ENCODE peak calls at places on chromosomes 7 and 10, in ten cellular contexts. One of them, this sample, is unnamed.

GRCh38 chr7:48089415-48089975 is 430 bp downstream of the UPP1 start:
- DNase-seq in naive thymus-derived CD4-positive, alpha-beta T cell: peak
- DNase-seq in gastrocnemius medialis: no peak
- DNase-seq in suprapubic skin: no peak
- DNase-seq in colonic mucosa: peak
- DNase-seq in Peyer's patch: no peak
- DNase-seq in body of pancreas: peak
- DNase-seq in neuronal stem cell: no peak
- DNase-seq in CD8-positive, alpha-beta memory T cell: peak
- DNase-seq in PC-9: peak
- DNase-seq in this sample: peak

GRCh38 chr10:99374972-99375371 is 45.8 kb downstream of the CNNM1 start:
- DNase-seq in naive thymus-derived CD4-positive, alpha-beta T cell: no peak
- DNase-seq in gastrocnemius medialis: no peak
- DNase-seq in suprapubic skin: no peak
- DNase-seq in colonic mucosa: no peak
- DNase-seq in Peyer's patch: no peak
- DNase-seq in body of pancreas: no peak
- DNase-seq in neuronal stem cell: no peak
- DNase-seq in CD8-positive, alpha-beta memory T cell: no peak
- DNase-seq in PC-9: no peak
- DNase-seq in this sample: no peak

GRCh38 chr7:27423290-27423689 is 180.7 kb downstream of the EVX1 start:
- DNase-seq in naive thymus-derived CD4-positive, alpha-beta T cell: no peak
- DNase-seq in gastrocnemius medialis: no peak
- DNase-seq in suprapubic skin: no peak
- DNase-seq in colonic mucosa: peak
- DNase-seq in Peyer's patch: peak
- DNase-seq in body of pancreas: peak
- DNase-seq in neuronal stem cell: no peak
- DNase-seq in CD8-positive, alpha-beta memory T cell: no peak
- DNase-seq in PC-9: peak
- DNase-seq in this sample: no peak

GRCh38 chr7:133699390-133699789 is 427.8 kb upstream of the LRGUK start:
- DNase-seq in naive thymus-derived CD4-positive, alpha-beta T cell: no peak
- DNase-seq in gastrocnemius medialis: no peak
- DNase-seq in suprapubic skin: no peak
- DNase-seq in colonic mucosa: no peak
- DNase-seq in Peyer's patch: no peak
- DNase-seq in body of pancreas: no peak
- DNase-seq in neuronal stem cell: no peak
- DNase-seq in CD8-positive, alpha-beta memory T cell: no peak
- DNase-seq in PC-9: no peak
- DNase-seq in this sample: no peak

GRCh38 chr7:32582036-32582435 is 86.7 kb downstream of the AVL9 start:
- DNase-seq in naive thymus-derived CD4-positive, alpha-beta T cell: no peak
- DNase-seq in gastrocnemius medialis: no peak
- DNase-seq in suprapubic skin: no peak
- DNase-seq in colonic mucosa: no peak
- DNase-seq in Peyer's patch: no peak
- DNase-seq in body of pancreas: no peak
- DNase-seq in neuronal stem cell: no peak
- DNase-seq in CD8-positive, alpha-beta memory T cell: no peak
- DNase-seq in PC-9: no peak
- DNase-seq in this sample: no peak

GRCh38 chr10:43938810-43939209 is 290.1 kb upstream of the ZNF32 start:
- DNase-seq in naive thymus-derived CD4-positive, alpha-beta T cell: peak
- DNase-seq in gastrocnemius medialis: no peak
- DNase-seq in suprapubic skin: no peak
- DNase-seq in colonic mucosa: no peak
- DNase-seq in Peyer's patch: no peak
- DNase-seq in body of pancreas: no peak
- DNase-seq in neuronal stem cell: no peak
- DNase-seq in CD8-positive, alpha-beta memory T cell: no peak
- DNase-seq in PC-9: no peak
- DNase-seq in this sample: no peak

GRCh38 chr10:77357611-77358010 is 280.0 kb downstream of the KCNMA1 start:
- DNase-seq in naive thymus-derived CD4-positive, alpha-beta T cell: no peak
- DNase-seq in gastrocnemius medialis: no peak
- DNase-seq in suprapubic skin: no peak
- DNase-seq in colonic mucosa: no peak
- DNase-seq in Peyer's patch: no peak
- DNase-seq in body of pancreas: no peak
- DNase-seq in neuronal stem cell: no peak
- DNase-seq in CD8-positive, alpha-beta memory T cell: no peak
- DNase-seq in PC-9: no peak
- DNase-seq in this sample: no peak

GRCh38 chr7:21898265-21898930 is 47.3 kb downstream of the CDCA7L start:
- DNase-seq in naive thymus-derived CD4-positive, alpha-beta T cell: no peak
- DNase-seq in gastrocnemius medialis: no peak
- DNase-seq in suprapubic skin: no peak
- DNase-seq in colonic mucosa: no peak
- DNase-seq in Peyer's patch: no peak
- DNase-seq in body of pancreas: no peak
- DNase-seq in neuronal stem cell: no peak
- DNase-seq in CD8-positive, alpha-beta memory T cell: peak
- DNase-seq in PC-9: no peak
- DNase-seq in this sample: no peak

GRCh38 chr10:86258488-86258887 is 108.1 kb downstream of the GRID1 start:
- DNase-seq in naive thymus-derived CD4-positive, alpha-beta T cell: no peak
- DNase-seq in gastrocnemius medialis: no peak
- DNase-seq in suprapubic skin: no peak
- DNase-seq in colonic mucosa: no peak
- DNase-seq in Peyer's patch: no peak
- DNase-seq in body of pancreas: no peak
- DNase-seq in neuronal stem cell: no peak
- DNase-seq in CD8-positive, alpha-beta memory T cell: no peak
- DNase-seq in PC-9: no peak
- DNase-seq in this sample: peak

GRCh38 chr10:6204063-6204340 is 1.3 kb downstream of the PFKFB3 start:
- DNase-seq in naive thymus-derived CD4-positive, alpha-beta T cell: peak
- DNase-seq in gastrocnemius medialis: no peak
- DNase-seq in suprapubic skin: no peak
- DNase-seq in colonic mucosa: peak
- DNase-seq in Peyer's patch: peak
- DNase-seq in body of pancreas: peak
- DNase-seq in neuronal stem cell: peak
- DNase-seq in CD8-positive, alpha-beta memory T cell: peak
- DNase-seq in PC-9: no peak
- DNase-seq in this sample: no peak

GRCh38 chr10:94622666-94623205 is 60.8 kb upstream of the CYP2C18 start:
- DNase-seq in naive thymus-derived CD4-positive, alpha-beta T cell: no peak
- DNase-seq in gastrocnemius medialis: no peak
- DNase-seq in suprapubic skin: no peak
- DNase-seq in colonic mucosa: no peak
- DNase-seq in Peyer's patch: no peak
- DNase-seq in body of pancreas: no peak
- DNase-seq in neuronal stem cell: no peak
- DNase-seq in CD8-positive, alpha-beta memory T cell: no peak
- DNase-seq in PC-9: no peak
- DNase-seq in this sample: no peak

GRCh38 chr10:103491729-103492364 is 1.7 kb upstream of the NEURL1 start:
- DNase-seq in naive thymus-derived CD4-positive, alpha-beta T cell: no peak
- DNase-seq in gastrocnemius medialis: no peak
- DNase-seq in suprapubic skin: no peak
- DNase-seq in colonic mucosa: no peak
- DNase-seq in Peyer's patch: no peak
- DNase-seq in body of pancreas: no peak
- DNase-seq in neuronal stem cell: no peak
- DNase-seq in CD8-positive, alpha-beta memory T cell: no peak
- DNase-seq in PC-9: peak
- DNase-seq in this sample: no peak

GRCh38 chr7:130838738-130839137 is 104.7 kb upstream of the KLF14 start:
- DNase-seq in naive thymus-derived CD4-positive, alpha-beta T cell: no peak
- DNase-seq in gastrocnemius medialis: no peak
- DNase-seq in suprapubic skin: no peak
- DNase-seq in colonic mucosa: no peak
- DNase-seq in Peyer's patch: no peak
- DNase-seq in body of pancreas: no peak
- DNase-seq in neuronal stem cell: no peak
- DNase-seq in CD8-positive, alpha-beta memory T cell: no peak
- DNase-seq in PC-9: peak
- DNase-seq in this sample: no peak

GRCh38 chr7:100367676-100368613 is 5.3 kb upstream of the PILRA start:
- DNase-seq in naive thymus-derived CD4-positive, alpha-beta T cell: no peak
- DNase-seq in gastrocnemius medialis: no peak
- DNase-seq in suprapubic skin: no peak
- DNase-seq in colonic mucosa: no peak
- DNase-seq in Peyer's patch: no peak
- DNase-seq in body of pancreas: no peak
- DNase-seq in neuronal stem cell: no peak
- DNase-seq in CD8-positive, alpha-beta memory T cell: no peak
- DNase-seq in PC-9: no peak
- DNase-seq in this sample: no peak

GRCh38 chr7:100369105-100369504 is 4.2 kb upstream of the PILRA start:
- DNase-seq in naive thymus-derived CD4-positive, alpha-beta T cell: no peak
- DNase-seq in gastrocnemius medialis: peak
- DNase-seq in suprapubic skin: no peak
- DNase-seq in colonic mucosa: peak
- DNase-seq in Peyer's patch: no peak
- DNase-seq in body of pancreas: peak
- DNase-seq in neuronal stem cell: no peak
- DNase-seq in CD8-positive, alpha-beta memory T cell: no peak
- DNase-seq in PC-9: no peak
- DNase-seq in this sample: no peak

GRCh38 chr7:100366411-100367250 is 6.7 kb upstream of the PILRA start:
- DNase-seq in naive thymus-derived CD4-positive, alpha-beta T cell: no peak
- DNase-seq in gastrocnemius medialis: no peak
- DNase-seq in suprapubic skin: no peak
- DNase-seq in colonic mucosa: no peak
- DNase-seq in Peyer's patch: no peak
- DNase-seq in body of pancreas: no peak
- DNase-seq in neuronal stem cell: no peak
- DNase-seq in CD8-positive, alpha-beta memory T cell: no peak
- DNase-seq in PC-9: no peak
- DNase-seq in this sample: no peak

GRCh38 chr7:100364480-100364879 is 6.6 kb downstream of the PILRB start:
- DNase-seq in naive thymus-derived CD4-positive, alpha-beta T cell: no peak
- DNase-seq in gastrocnemius medialis: no peak
- DNase-seq in suprapubic skin: no peak
- DNase-seq in colonic mucosa: no peak
- DNase-seq in Peyer's patch: no peak
- DNase-seq in body of pancreas: no peak
- DNase-seq in neuronal stem cell: no peak
- DNase-seq in CD8-positive, alpha-beta memory T cell: no peak
- DNase-seq in PC-9: no peak
- DNase-seq in this sample: no peak

GRCh38 chr7:100367251-100367620 is 6.1 kb upstream of the PILRA start:
- DNase-seq in naive thymus-derived CD4-positive, alpha-beta T cell: no peak
- DNase-seq in gastrocnemius medialis: no peak
- DNase-seq in suprapubic skin: no peak
- DNase-seq in colonic mucosa: no peak
- DNase-seq in Peyer's patch: no peak
- DNase-seq in body of pancreas: no peak
- DNase-seq in neuronal stem cell: no peak
- DNase-seq in CD8-positive, alpha-beta memory T cell: no peak
- DNase-seq in PC-9: no peak
- DNase-seq in this sample: no peak
- H3K27ac ChIP-seq in naive thymus-derived CD4-positive, alpha-beta T cell: no peak
- H3K27ac ChIP-seq in gastrocnemius medialis: no peak
- H3K27ac ChIP-seq in suprapubic skin: no peak
- H3K27ac ChIP-seq in colonic mucosa: no peak
- H3K27ac ChIP-seq in Peyer's patch: peak
- H3K27ac ChIP-seq in body of pancreas: no peak
- H3K27ac ChIP-seq in neuronal stem cell: no peak
- H3K27ac ChIP-seq in CD8-positive, alpha-beta memory T cell: no peak
- H3K27ac ChIP-seq in PC-9: no peak
- H3K27ac ChIP-seq in this sample: no peak

GRCh38 chr10:132687181-132687892 is 98.6 kb downstream of the NKX6-2 start:
- DNase-seq in naive thymus-derived CD4-positive, alpha-beta T cell: no peak
- DNase-seq in gastrocnemius medialis: peak
- DNase-seq in suprapubic skin: peak
- DNase-seq in colonic mucosa: no peak
- DNase-seq in Peyer's patch: peak
- DNase-seq in body of pancreas: peak
- DNase-seq in neuronal stem cell: no peak
- DNase-seq in CD8-positive, alpha-beta memory T cell: no peak
- DNase-seq in PC-9: no peak
- DNase-seq in this sample: no peak
- H3K27ac ChIP-seq in naive thymus-derived CD4-positive, alpha-beta T cell: no peak
- H3K27ac ChIP-seq in gastrocnemius medialis: no peak
- H3K27ac ChIP-seq in suprapubic skin: no peak
- H3K27ac ChIP-seq in colonic mucosa: no peak
- H3K27ac ChIP-seq in Peyer's patch: no peak
- H3K27ac ChIP-seq in body of pancreas: peak
- H3K27ac ChIP-seq in neuronal stem cell: no peak
- H3K27ac ChIP-seq in CD8-positive, alpha-beta memory T cell: no peak
- H3K27ac ChIP-seq in PC-9: no peak
- H3K27ac ChIP-seq in this sample: peak

GRCh38 chr7:81887691-81888090 is 117.8 kb upstream of the HGF start:
- DNase-seq in naive thymus-derived CD4-positive, alpha-beta T cell: no peak
- DNase-seq in gastrocnemius medialis: no peak
- DNase-seq in suprapubic skin: no peak
- DNase-seq in colonic mucosa: no peak
- DNase-seq in Peyer's patch: no peak
- DNase-seq in body of pancreas: no peak
- DNase-seq in neuronal stem cell: no peak
- DNase-seq in CD8-positive, alpha-beta memory T cell: no peak
- DNase-seq in PC-9: no peak
- DNase-seq in this sample: no peak

GRCh38 chr7:81883801-81884393 is 114.0 kb upstream of the HGF start:
- DNase-seq in naive thymus-derived CD4-positive, alpha-beta T cell: no peak
- DNase-seq in gastrocnemius medialis: no peak
- DNase-seq in suprapubic skin: no peak
- DNase-seq in colonic mucosa: no peak
- DNase-seq in Peyer's patch: no peak
- DNase-seq in body of pancreas: no peak
- DNase-seq in neuronal stem cell: no peak
- DNase-seq in CD8-positive, alpha-beta memory T cell: no peak
- DNase-seq in PC-9: no peak
- DNase-seq in this sample: no peak

GRCh38 chr7:81887098-81887497 is 117.3 kb upstream of the HGF start:
- DNase-seq in naive thymus-derived CD4-positive, alpha-beta T cell: no peak
- DNase-seq in gastrocnemius medialis: no peak
- DNase-seq in suprapubic skin: no peak
- DNase-seq in colonic mucosa: no peak
- DNase-seq in Peyer's patch: no peak
- DNase-seq in body of pancreas: no peak
- DNase-seq in neuronal stem cell: no peak
- DNase-seq in CD8-positive, alpha-beta memory T cell: no peak
- DNase-seq in PC-9: no peak
- DNase-seq in this sample: no peak

GRCh38 chr7:81884817-81885216 is 115.0 kb upstream of the HGF start:
- DNase-seq in naive thymus-derived CD4-positive, alpha-beta T cell: no peak
- DNase-seq in gastrocnemius medialis: no peak
- DNase-seq in suprapubic skin: no peak
- DNase-seq in colonic mucosa: no peak
- DNase-seq in Peyer's patch: no peak
- DNase-seq in body of pancreas: no peak
- DNase-seq in neuronal stem cell: no peak
- DNase-seq in CD8-positive, alpha-beta memory T cell: no peak
- DNase-seq in PC-9: no peak
- DNase-seq in this sample: no peak

GRCh38 chr7:81886211-81886764 is 116.4 kb upstream of the HGF start:
- DNase-seq in naive thymus-derived CD4-positive, alpha-beta T cell: no peak
- DNase-seq in gastrocnemius medialis: no peak
- DNase-seq in suprapubic skin: no peak
- DNase-seq in colonic mucosa: no peak
- DNase-seq in Peyer's patch: no peak
- DNase-seq in body of pancreas: no peak
- DNase-seq in neuronal stem cell: no peak
- DNase-seq in CD8-positive, alpha-beta memory T cell: no peak
- DNase-seq in PC-9: no peak
- DNase-seq in this sample: no peak
- H3K27ac ChIP-seq in naive thymus-derived CD4-positive, alpha-beta T cell: no peak
- H3K27ac ChIP-seq in gastrocnemius medialis: no peak
- H3K27ac ChIP-seq in suprapubic skin: no peak
- H3K27ac ChIP-seq in colonic mucosa: no peak
- H3K27ac ChIP-seq in Peyer's patch: no peak
- H3K27ac ChIP-seq in body of pancreas: no peak
- H3K27ac ChIP-seq in neuronal stem cell: no peak
- H3K27ac ChIP-seq in CD8-positive, alpha-beta memory T cell: no peak
- H3K27ac ChIP-seq in PC-9: no peak
- H3K27ac ChIP-seq in this sample: no peak

GRCh38 chr7:30836991-30837390 is 65.8 kb downstream of the MINDY4 start:
- DNase-seq in naive thymus-derived CD4-positive, alpha-beta T cell: no peak
- DNase-seq in gastrocnemius medialis: no peak
- DNase-seq in suprapubic skin: peak
- DNase-seq in colonic mucosa: no peak
- DNase-seq in Peyer's patch: no peak
- DNase-seq in body of pancreas: no peak
- DNase-seq in neuronal stem cell: no peak
- DNase-seq in CD8-positive, alpha-beta memory T cell: no peak
- DNase-seq in PC-9: no peak
- DNase-seq in this sample: no peak
- H3K27ac ChIP-seq in naive thymus-derived CD4-positive, alpha-beta T cell: no peak
- H3K27ac ChIP-seq in gastrocnemius medialis: no peak
- H3K27ac ChIP-seq in suprapubic skin: no peak
- H3K27ac ChIP-seq in colonic mucosa: no peak
- H3K27ac ChIP-seq in Peyer's patch: no peak
- H3K27ac ChIP-seq in body of pancreas: no peak
- H3K27ac ChIP-seq in neuronal stem cell: no peak
- H3K27ac ChIP-seq in CD8-positive, alpha-beta memory T cell: no peak
- H3K27ac ChIP-seq in PC-9: no peak
- H3K27ac ChIP-seq in this sample: no peak

This sample was measured in caudate nucleus.